ENCODE peak calls at places on chromosome 3, in eight cellular contexts. C is astrocyte, Q is AG04450, J is psoas muscle, M is GM06990, D is dorsolateral prefrontal cortex, N is left ventricle myocardium inferior, H is spleen. F is an unnamed sample.
A peak's percentile ranks its signal among the peaks of the same experiment; 100 is the strongest.

GRCh38 chr3:139312959-139313358 is 30.9 kb upstream of the MRPS22 start:
- DNase-seq in J (no peak), D (no peak), N (no peak), M (no peak), Q (no peak), H (no peak), C (peak; percentile 66), F (peak; percentile 6)

GRCh38 chr3:142990706-142991105 is 10.7 kb upstream of the U2SURP start:
- DNase-seq in H (no peak), M (no peak), J (no peak), C (no peak), N (no peak), D (no peak), Q (no peak), F (no peak)

GRCh38 chr3:166274996-166275395 is 437.8 kb upstream of the BCHE start:
- DNase-seq in Q (no peak), N (no peak), D (no peak), C (peak; percentile 56), M (no peak), H (no peak), J (no peak), F (no peak)

GRCh38 chr3:43707998-43708397 is 17.3 kb downstream of the ABHD5 start:
- DNase-seq in J (no peak), H (no peak), Q (peak; percentile 78), M (no peak), C (peak; percentile 97), N (no peak), D (no peak), F (no peak)

GRCh38 chr3:12935861-12936830 is 94.8 kb upstream of the RPL32 start:
- DNase-seq in D (no peak), N (no peak), Q (no peak), J (no peak), C (no peak), M (no peak), H (no peak), F (no peak)

GRCh38 chr3:45367451-45367850 is 20.9 kb upstream of the LARS2 start:
- DNase-seq in J (no peak), C (peak; percentile 86), M (no peak), N (no peak), Q (peak; percentile 78), H (no peak), D (no peak), F (no peak)

GRCh38 chr3:25895443-25895842 is 105.6 kb downstream of the OXSM start:
- DNase-seq in D (no peak), C (peak; percentile 69), H (no peak), M (no peak), N (no peak), Q (peak; percentile 32), J (no peak), F (no peak)

GRCh38 chr3:176796371-176796770 is 400.9 kb downstream of the TBL1XR1 start:
- DNase-seq in Q (no peak), N (no peak), H (no peak), D (no peak), M (no peak), J (no peak), C (peak; percentile 73), F (no peak)

GRCh38 chr3:179324270-179324754 is 1.5 kb downstream of the ZNF639 start:
- DNase-seq in D (no peak), Q (no peak), M (no peak), N (no peak), J (no peak), H (no peak), C (peak; percentile 43), F (no peak)

GRCh38 chr3:153373571-153373970 is 211.5 kb downstream of the RAP2B start:
- DNase-seq in N (no peak), H (no peak), Q (no peak), J (no peak), M (no peak), C (no peak), D (no peak), F (no peak)

GRCh38 chr3:168002786-168003368 is 92.8 kb downstream of the GOLIM4 start:
- DNase-seq in C (peak; percentile 62), Q (no peak), H (no peak), J (no peak), M (no peak), D (no peak), N (no peak), F (no peak)

GRCh38 chr3:29871087-29871486 is 590.2 kb downstream of the RBMS3 start:
- DNase-seq in C (no peak), D (no peak), J (no peak), N (no peak), H (no peak), M (no peak), Q (no peak), F (no peak)

GRCh38 chr3:63979093-63979492 is 44.2 kb downstream of the PSMD6 start:
- DNase-seq in H (no peak), M (no peak), C (peak; percentile 48), J (no peak), Q (no peak), N (no peak), D (no peak), F (no peak)

GRCh38 chr3:157354722-157355121 is 81.9 kb upstream of the PTX3 start:
- DNase-seq in J (no peak), M (no peak), Q (no peak), H (no peak), C (no peak), D (no peak), N (no peak), F (no peak)

GRCh38 chr3:171306631-171307030 is 153.6 kb downstream of the TNIK start:
- DNase-seq in J (peak; percentile 56), C (peak; percentile 99), N (peak; percentile 74), H (no peak), Q (peak; percentile 93), D (peak; percentile 27), M (no peak), F (no peak)

GRCh38 chr3:142523921-142524566 is 54.5 kb downstream of the ATR start:
- DNase-seq in N (no peak), C (no peak), Q (no peak), J (no peak), H (no peak), M (no peak), D (no peak), F (no peak)

GRCh38 chr3:175940243-175940642 is 1081.1 kb downstream of the NAALADL2 start:
- DNase-seq in N (no peak), M (no peak), Q (no peak), D (no peak), H (no peak), J (no peak), C (peak; percentile 53), F (no peak)

GRCh38 chr3:17602126-17602525 is 140.3 kb downstream of the TBC1D5 start:
- DNase-seq in N (no peak), D (no peak), C (peak; percentile 57), M (no peak), J (no peak), Q (no peak), H (no peak), F (no peak)

GRCh38 chr3:175777495-175777894 is 918.4 kb downstream of the NAALADL2 start:
- DNase-seq in D (no peak), Q (no peak), N (no peak), J (no peak), H (no peak), M (no peak), C (peak; percentile 69), F (no peak)

GRCh38 chr3:66803706-66804496 is 194.2 kb upstream of the KBTBD8 start:
- DNase-seq in J (no peak), M (no peak), H (no peak), Q (no peak), C (no peak), D (no peak), N (no peak), F (no peak)

DNA sequence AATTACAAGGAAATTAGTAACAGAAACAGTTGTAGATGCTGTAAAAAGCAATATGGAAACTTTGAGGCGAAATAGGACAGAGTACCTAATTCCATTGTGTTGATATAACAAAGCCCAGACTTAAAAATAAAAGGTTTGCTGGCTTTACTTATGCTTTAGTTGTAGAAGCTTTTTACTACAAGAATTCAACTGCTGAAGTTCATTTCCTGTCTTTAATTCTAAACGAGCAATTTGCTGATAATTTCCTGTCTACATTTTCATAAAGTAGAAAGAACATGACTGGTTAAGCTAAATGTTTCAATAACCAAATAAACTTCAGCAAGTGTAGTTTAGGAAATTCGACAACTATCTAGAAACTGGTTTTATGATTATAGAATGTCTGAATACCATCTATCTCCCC is 423.8 kb downstream of the MECOM start:
- DNase-seq in C (no peak), M (no peak), Q (no peak), H (no peak), D (no peak), N (no peak), J (no peak), F (no peak)
- H3K27me3 ChIP-seq in C (no peaks in the 10 kb centered on the region), M (no peaks in the 10 kb centered on the region), Q (no peaks in the 10 kb centered on the region), H (no peaks in the 10 kb centered on the region), D (peaks cover 33% of the 10 kb centered on the region), N (peaks cover 12% of the 10 kb centered on the region), J (no peaks in the 10 kb centered on the region), F (no peaks in the 10 kb centered on the region)

GRCh38 chr3:24769918-24770317 is 275.3 kb upstream of the THRB start:
- DNase-seq in C (no peak), Q (no peak), H (no peak), J (no peak), D (no peak), M (no peak), N (no peak), F (no peak)

GRCh38 chr3:24773798-24774197 is 279.1 kb upstream of the THRB start:
- DNase-seq in Q (peak; percentile 3), J (peak; percentile 22), H (no peak), M (peak; percentile 1), D (peak; percentile 26), C (peak; percentile 40), N (peak; percentile 15), F (peak; percentile 69)
- TF ChIP-seq CTCF in Q (peak; percentile 66), J (peak; percentile 75), H (no peak), M (peak; percentile 75), D (peak; percentile 85), C (peak; percentile 74), N (peak; percentile 85), F (peak; percentile 77)

GRCh38 chr3:62369476-62369743 is 3.9 kb downstream of the FEZF2 start:
- DNase-seq in H (no peak), J (no peak), C (no peak), N (no peak), Q (no peak), M (no peak), D (no peak), F (no peak)

GRCh38 chr3:62371032-62371734 is 2.2 kb downstream of the FEZF2 start:
- DNase-seq in J (no peak), M (no peak), D (no peak), H (no peak), C (no peak), Q (no peak), N (no peak), F (no peak)

GRCh38 chr3:62367735-62368704 is 5.3 kb downstream of the FEZF2 start:
- DNase-seq in C (no peak), Q (no peak), H (no peak), D (no peak), J (no peak), N (no peak), M (no peak), F (no peak)

GRCh38 chr3:62370112-62371031 is 3.0 kb downstream of the FEZF2 start:
- DNase-seq in J (no peak), H (no peak), N (no peak), M (no peak), C (no peak), Q (no peak), D (no peak), F (no peak)

GRCh38 chr3:62368705-62369475 is 4.5 kb downstream of the FEZF2 start:
- DNase-seq in C (no peak), J (no peak), Q (no peak), H (no peak), D (no peak), M (no peak), N (no peak), F (no peak)
- H3K27me3 ChIP-seq in C (peaks cover 91% of the 10 kb centered on the region), J (peaks cover 2% of the 10 kb centered on the region), Q (peaks cover 82% of the 10 kb centered on the region), H (peaks cover 78% of the 10 kb centered on the region), D (peaks cover 70% of the 10 kb centered on the region), M (peaks cover 2% of the 10 kb centered on the region), N (peaks cover 100% of the 10 kb centered on the region), F (peaks cover 78% of the 10 kb centered on the region)

GRCh38 chr3:10417849-10418248 is 87.5 kb downstream of the ATP2B2 start:
- DNase-seq in N (no peak), M (no peak), J (no peak), C (peak; percentile 8), D (no peak), H (no peak), Q (no peak), F (no peak)
- TF ChIP-seq CTCF in N (peak; percentile 16), M (peak; percentile 37), J (peak; percentile 28), C (peak; percentile 12), D (no peak), H (no peak), Q (peak; percentile 37), F (no peak)